ENCODE peak calls at places on chromosome 13, in nine cellular contexts. W is germinal center; O is adrenal gland; T is AG10803; I is AG04450; G is mucosa of descending colon; B is stimulated activated CD8-positive, alpha-beta memory T cell treated with anti-CD3 and anti-CD28 coated beads, Interleukin-2, amount 100 ng/mL, for 48 hours; D is A172; J is frontal cortex. N is an unnamed sample.

GRCh38 chr13:47188802-47189201 is 291.9 kb upstream of the HTR2A start:
- DNase-seq in W (no peak), O (no peak), T (peak; percentile 91), I (no peak), G (no peak), B (no peak), D (peak; percentile 23), J (no peak), N (no peak)

GRCh38 chr13:45206340-45206739 is 5.5 kb upstream of the KCTD4 start:
- DNase-seq in W (no peak), O (no peak), T (peak; percentile 93), I (peak; percentile 74), G (no peak), B (no peak), D (peak; percentile 91), J (no peak), N (no peak)

GRCh38 chr13:110628477-110628793 is 13.1 kb downstream of the NAXD start:
- DNase-seq in W (no peak), O (peak; percentile 53), T (no peak), I (no peak), G (no peak), B (no peak), D (peak; percentile 66), J (no peak), N (no peak)

GRCh38 chr13:59112375-59112774 is 1051.4 kb downstream of the DIAPH3 start:
- DNase-seq in W (no peak), O (peak; percentile 18), T (peak; percentile 74), I (peak; percentile 90), G (peak; percentile 29), B (no peak), D (peak; percentile 91), J (peak; percentile 13), N (no peak)

GRCh38 chr13:40247845-40248244 is 418.6 kb downstream of the FOXO1 start:
- DNase-seq in W (no peak), O (no peak), T (no peak), I (no peak), G (no peak), B (no peak), D (no peak), J (no peak), N (no peak)

GRCh38 chr13:97849305-97849704 is 104.2 kb upstream of the IPO5 start:
- DNase-seq in W (no peak), O (no peak), T (peak; percentile 17), I (peak; percentile 3), G (no peak), B (no peak), D (peak; percentile 38), J (peak; percentile 10), N (no peak)

GRCh38 chr13:36332986-36333385 is 13.2 kb downstream of the SPART start:
- DNase-seq in W (no peak), O (no peak), T (peak; percentile 29), I (no peak), G (no peak), B (no peak), D (peak; percentile 33), J (no peak), N (no peak)

GRCh38 chr13:72973234-72973633 is 85.6 kb upstream of the KLF5 start:
- DNase-seq in W (no peak), O (no peak), T (no peak), I (no peak), G (no peak), B (no peak), D (no peak), J (no peak), N (no peak)

GRCh38 chr13:24693862-24694471 is 13.8 kb downstream of the ATP12A start:
- DNase-seq in W (peak; percentile 79), O (peak; percentile 40), T (peak; percentile 31), I (no peak), G (peak; percentile 54), B (no peak), D (peak; percentile 23), J (peak; percentile 65), N (no peak)